ENCODE peak calls at places on chromosomes 5 and 9, in ten cellular contexts. K is SK-N-SH; E is lower lobe of right lung; C is fibroblast of lung; J is IMR-90; H is naive thymus-derived CD4-positive, alpha-beta T cell; T is K562; R is neuronal stem cell; P is upper lobe of right lung; B is dorsolateral prefrontal cortex. L is an unnamed sample.

GRCh38 chr9:28782630-28783029 is 1209.3 kb upstream of the C9orf72 start:
- DNase-seq in P (no peak), C (no peak), T (no peak), K (no peak), J (no peak), E (no peak), B (no peak), H (no peak), R (no peak), L (peak)

GRCh38 chr9:34891386-34891785 is 66.7 kb upstream of the PHF24 start:
- DNase-seq in E (no peak), T (no peak), J (no peak), H (no peak), K (no peak), C (no peak), R (no peak), B (no peak), P (no peak), L (no peak)

GRCh38 chr9:93254061-93254481 is 70.1 kb downstream of the WNK2 start:
- DNase-seq in C (no peak), H (no peak), K (no peak), T (no peak), E (peak), B (no peak), J (no peak), P (peak), R (no peak), L (no peak)

GRCh38 chr5:135264451-135265445 is 134.3 kb downstream of the MACROH2A1 start:
- DNase-seq in T (no peak), C (peak), K (no peak), B (no peak), R (no peak), P (no peak), H (no peak), E (no peak), J (peak), L (no peak)

GRCh38 chr9:4784403-4784802 is 8.3 kb upstream of the RCL1 start:
- DNase-seq in R (no peak), H (no peak), K (no peak), C (no peak), T (no peak), P (no peak), J (no peak), B (no peak), E (no peak), L (no peak)

GRCh38 chr9:37201581-37201980 is 81.2 kb downstream of the ZCCHC7 start:
- DNase-seq in C (no peak), B (no peak), E (no peak), J (no peak), H (no peak), R (no peak), P (no peak), T (no peak), K (no peak), L (no peak)

GRCh38 chr5:131022811-131023210 is 142.2 kb downstream of the HINT1 start:
- DNase-seq in H (no peak), T (no peak), E (no peak), B (no peak), P (no peak), C (no peak), K (no peak), R (no peak), J (no peak), L (no peak)

GRCh38 chr5:171901764-171902163 is 104.7 kb downstream of the FBXW11 start:
- DNase-seq in J (no peak), C (no peak), R (no peak), H (no peak), K (no peak), E (no peak), B (no peak), T (no peak), P (no peak), L (no peak)

GRCh38 chr5:73311291-73312110 is 137.1 kb downstream of the FOXD1 start:
- DNase-seq in R (peak), C (peak), P (no peak), B (no peak), H (no peak), T (no peak), J (peak), K (no peak), E (no peak), L (no peak)

GRCh38 chr9:6426117-6426516 is 13.1 kb downstream of the UHRF2 start:
- DNase-seq in P (no peak), T (no peak), B (no peak), K (no peak), J (peak), E (no peak), C (peak), H (no peak), R (no peak), L (no peak)

GRCh38 chr5:147427784-147428401 is 82.0 kb downstream of the DPYSL3 start:
- DNase-seq in K (no peak), P (no peak), J (peak), C (peak), E (no peak), H (no peak), B (no peak), R (no peak), T (no peak), L (no peak)

GRCh38 chr5:78747703-78748359 is 99.3 kb upstream of the LHFPL2 start:
- DNase-seq in C (peak), E (no peak), K (no peak), R (no peak), P (no peak), J (peak), B (no peak), H (no peak), T (no peak), L (no peak)

GRCh38 chr9:17793713-17794622 is 215.1 kb downstream of the SH3GL2 start:
- DNase-seq in B (peak), P (no peak), R (no peak), E (no peak), J (no peak), C (no peak), K (no peak), H (no peak), T (no peak), L (no peak)

GRCh38 chr5:17077447-17078233 is 139.8 kb upstream of the BASP1 start:
- DNase-seq in J (no peak), H (no peak), E (no peak), P (no peak), K (no peak), R (no peak), C (no peak), B (no peak), T (no peak), L (no peak)

GRCh38 chr9:70131296-70131695 is 87.6 kb downstream of the MAMDC2 start:
- DNase-seq in E (no peak), T (no peak), K (no peak), H (no peak), B (no peak), J (no peak), R (no peak), P (no peak), C (no peak), L (no peak)

GRCh38 chr9:101235105-101235866 is 149.5 kb downstream of the BAAT start:
- DNase-seq in R (peak), C (peak), H (no peak), B (no peak), E (no peak), J (no peak), K (peak), T (peak), P (no peak), L (no peak)

GRCh38 chr9:100690438-100690837 is 112.6 kb downstream of the CAVIN4 start:
- DNase-seq in J (no peak), C (no peak), R (no peak), K (no peak), H (no peak), E (no peak), T (peak), B (no peak), P (no peak), L (no peak)

GRCh38 chr5:36957953-36958559 is 81.5 kb downstream of the NIPBL start:
- DNase-seq in E (no peak), P (no peak), J (peak), T (no peak), H (no peak), B (no peak), R (no peak), C (peak), K (no peak), L (no peak)

GRCh38 chr5:33891731-33892418 is at the start of gene ADAMTS12:
- DNase-seq in P (peak), B (no peak), K (peak), J (peak), R (peak), T (peak), E (no peak), H (no peak), C (peak), L (no peak)

GRCh38 chr9:69324549-69325401 is at the start of gene ENTREP1:
- DNase-seq in R (peak), B (peak), E (peak), P (peak), H (no peak), C (peak), K (peak), T (no peak), J (no peak), L (peak)

GRCh38 chr9:33677961-33678360 is 117.4 kb upstream of the PRSS3 start:
- DNase-seq in R (no peak), K (no peak), C (no peak), T (no peak), B (no peak), J (no peak), P (no peak), H (no peak), E (no peak), L (no peak)

GRCh38 chr9:14768561-14769234 is 46.2 kb upstream of the CER1 start:
- DNase-seq in K (peak), R (peak), B (peak), C (peak), J (peak), P (no peak), E (no peak), T (peak), H (no peak), L (no peak)

GRCh38 chr9:114278881-114279570 is 43.9 kb upstream of the ORM1 start:
- DNase-seq in E (peak), K (no peak), J (peak), P (peak), B (no peak), C (peak), T (no peak), R (no peak), H (no peak), L (peak)

GRCh38 chr5:128469924-128470323 is 68.1 kb downstream of the FBN2 start:
- DNase-seq in T (no peak), C (peak), K (no peak), E (no peak), J (peak), B (no peak), R (no peak), P (no peak), H (no peak), L (no peak)

GRCh38 chr5:107808671-107809137 is 138.0 kb upstream of the EFNA5 start:
- DNase-seq in C (peak), H (no peak), P (no peak), K (no peak), T (no peak), B (no peak), R (peak), E (no peak), J (no peak), L (no peak)

GRCh38 chr9:90960941-90961340 is 159.3 kb downstream of the SYK start:
- DNase-seq in T (no peak), R (no peak), P (no peak), C (no peak), J (no peak), B (no peak), H (no peak), K (no peak), E (no peak), L (no peak)

DNA sequence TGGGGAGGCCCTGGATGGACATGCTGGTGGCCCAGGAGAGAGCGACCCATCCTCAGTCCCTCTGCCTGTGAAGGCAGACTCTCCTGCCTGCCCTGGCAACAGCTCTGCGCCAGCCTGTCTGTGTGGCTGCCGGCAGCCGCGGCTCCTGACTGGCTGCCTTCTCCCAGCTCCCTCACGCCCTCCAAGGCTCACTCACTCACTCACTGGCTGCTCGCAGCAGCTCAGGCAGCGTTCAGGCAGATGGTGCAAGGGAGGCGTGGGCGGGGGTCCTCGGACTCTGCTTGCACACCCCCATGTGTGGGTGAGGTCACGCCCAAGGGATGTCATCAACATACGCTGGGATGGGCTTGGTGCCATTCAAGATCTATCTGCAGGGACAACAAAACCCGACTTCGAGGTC is 66.6 kb downstream of the DAB2IP start:
- DNase-seq in B (peak), T (no peak), K (peak), E (no peak), C (peak), P (no peak), H (no peak), J (peak), R (peak), L (no peak)
- H3K27ac ChIP-seq in B (peak), T (no peak), K (peak), E (no peak), C (no peak), P (no peak), H (no peak), J (peak), R (no peak), L (peak)

GRCh38 chr5:95880081-95880926 is 57.8 kb upstream of the GLRX start:
- DNase-seq in H (no peak), C (no peak), E (no peak), B (no peak), P (no peak), J (no peak), R (no peak), K (no peak), T (no peak), L (no peak)
- H3K27ac ChIP-seq in H (no peak), C (no peak), E (no peak), B (no peak), P (no peak), J (peak), R (no peak), K (no peak), T (no peak), L (peak)

DNA sequence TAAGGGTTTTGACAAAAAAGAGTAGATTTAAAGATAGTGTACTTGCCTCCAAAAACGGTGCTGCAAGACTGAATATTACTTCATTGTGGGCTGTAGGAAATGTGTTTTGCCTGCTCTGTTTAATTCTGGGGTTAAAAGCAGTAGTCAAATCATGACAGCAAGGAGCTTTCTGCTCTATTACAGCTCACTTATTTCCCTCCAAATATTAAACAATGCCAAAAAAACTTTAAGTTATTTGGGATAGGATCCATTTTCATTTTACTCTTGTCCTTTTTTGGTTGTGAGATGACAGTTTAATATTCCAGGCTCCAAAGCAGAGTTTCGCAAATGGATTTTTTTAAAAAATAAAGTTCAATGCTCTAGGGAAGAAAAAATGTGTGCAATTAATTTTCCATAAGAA is 340.4 kb upstream of the RGMB start:
- DNase-seq in T (no peak), R (no peak), P (no peak), H (no peak), B (no peak), E (no peak), K (no peak), J (peak), C (no peak), L (no peak)
- H3K27ac ChIP-seq in T (no peak), R (no peak), P (no peak), H (no peak), B (no peak), E (no peak), K (peak), J (no peak), C (no peak), L (no peak)

GRCh38 chr5:111742166-111742565 is 14.8 kb downstream of the NREP start:
- DNase-seq in B (no peak), K (no peak), R (no peak), E (no peak), H (no peak), J (no peak), P (no peak), C (no peak), T (no peak), L (no peak)
- H3K27ac ChIP-seq in B (peak), K (peak), R (no peak), E (no peak), H (no peak), J (peak), P (no peak), C (peak), T (no peak), L (no peak)

GRCh38 chr9:135698767-135699166 is 514 bp downstream of the SOHLH1 start:
- DNase-seq in T (no peak), K (no peak), B (no peak), E (no peak), H (no peak), J (no peak), C (no peak), R (no peak), P (no peak), L (no peak)
- H3K27ac ChIP-seq in T (no peak), K (no peak), B (no peak), E (no peak), H (no peak), J (no peak), C (no peak), R (no peak), P (no peak), L (no peak)

DNA sequence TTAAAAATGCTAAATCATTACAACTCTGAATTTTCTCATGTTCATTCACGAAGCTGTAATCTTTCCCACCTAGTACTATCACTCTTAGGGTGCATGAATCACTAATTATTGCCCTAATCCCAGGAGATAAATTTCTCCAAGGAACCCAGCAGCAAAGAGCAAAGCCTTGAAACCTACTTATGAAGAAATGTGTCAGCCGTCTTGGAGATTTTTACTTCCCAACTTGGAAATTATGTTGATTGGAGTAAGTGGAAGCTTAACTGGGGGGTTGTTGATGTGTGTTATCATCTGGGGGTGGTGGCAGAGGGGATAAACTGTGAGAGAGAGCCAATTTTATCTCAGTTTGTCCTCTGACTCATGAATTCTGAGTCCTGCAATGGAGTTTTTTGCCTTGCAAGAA is 440.5 kb upstream of the WWC1 start:
- DNase-seq in C (peak), T (no peak), H (no peak), R (no peak), B (no peak), E (no peak), P (no peak), J (no peak), K (no peak), L (no peak)
- H3K27ac ChIP-seq in C (no peak), T (no peak), H (no peak), R (no peak), B (no peak), E (no peak), P (no peak), J (no peak), K (no peak), L (no peak)

GRCh38 chr5:167792538-167792937 is 498.9 kb upstream of the WWC1 start:
- DNase-seq in T (no peak), P (no peak), K (no peak), E (no peak), J (no peak), B (no peak), H (no peak), C (peak), R (peak), L (no peak)
- H3K27ac ChIP-seq in T (no peak), P (no peak), K (no peak), E (no peak), J (no peak), B (no peak), H (no peak), C (no peak), R (no peak), L (no peak)

GRCh38 chr9:87269777-87270176 is 227.9 kb upstream of the DAPK1 start:
- DNase-seq in J (no peak), K (no peak), T (no peak), P (no peak), C (no peak), R (no peak), H (no peak), B (no peak), E (no peak), L (no peak)
- H3K27ac ChIP-seq in J (no peak), K (peak), T (no peak), P (no peak), C (no peak), R (no peak), H (no peak), B (no peak), E (no peak), L (no peak)

L was measured in epithelial cell of prostate.